ENCODE peak calls at places on chromosomes 3 and 15, in six cellular contexts. K, R, W, T, P and M are unnamed samples.

GRCh38 chr15:44591326-44591725 is 54.4 kb downstream of the EIF3J start:
- DNase-seq in K (no peak), T (no peak), W (no peak), P (peak; percentile 81), R (no peak), M (no peak)

GRCh38 chr3:50164984-50165383 is 9.9 kb downstream of the SEMA3F start:
- DNase-seq in W (no peak), P (no peak), T (no peak), R (no peak), K (no peak), M (no peak)

GRCh38 chr3:16370872-16371740 is 106.1 kb downstream of the OXNAD1 start:
- DNase-seq in W (no peak), K (no peak), P (peak; percentile 25), T (no peak), R (no peak), M (no peak)

GRCh38 chr3:108012304-108012703 is 78.5 kb downstream of the CD47 start:
- DNase-seq in W (no peak), K (no peak), R (no peak), T (no peak), P (no peak), M (no peak)

GRCh38 chr15:63402498-63403253 is 21.0 kb upstream of the CA12 start:
- DNase-seq in R (no peak), K (no peak), T (no peak), W (no peak), P (peak; percentile 46), M (no peak)

GRCh38 chr3:124217542-124217941 is 225.6 kb upstream of the ROPN1 start:
- DNase-seq in W (no peak), K (no peak), P (peak; percentile 86), T (peak; percentile 66), R (no peak), M (peak; percentile 52)

GRCh38 chr3:45871834-45872233 is 14.5 kb upstream of the CCR9 start:
- DNase-seq in K (no peak), W (no peak), P (no peak), R (no peak), T (no peak), M (no peak)

GRCh38 chr3:141303481-141304223 is 64.7 kb upstream of the ZBTB38 start:
- DNase-seq in P (peak; percentile 83), K (no peak), R (peak; percentile 61), T (peak; percentile 65), W (no peak), M (peak; percentile 81)

GRCh38 chr3:11470031-11470853 is 173.5 kb downstream of the VGLL4 start:
- DNase-seq in R (no peak), T (no peak), K (no peak), P (peak; percentile 11), W (no peak), M (no peak)

GRCh38 chr3:195224980-195225580 is 45.9 kb downstream of the XXYLT1 start:
- DNase-seq in R (peak; percentile 32), P (no peak), W (peak; percentile 12), T (no peak), K (peak; percentile 18), M (no peak)

GRCh38 chr3:197354195-197355059 is 56.0 kb upstream of the DLG1 start:
- DNase-seq in W (no peak), P (no peak), K (peak; percentile 65), T (no peak), R (no peak), M (no peak)

GRCh38 chr3:55897573-55898224 is 410.6 kb upstream of the WNT5A start:
- DNase-seq in R (no peak), T (no peak), K (no peak), P (peak; percentile 37), W (no peak), M (no peak)

GRCh38 chr15:36903195-36903594 is 197.2 kb downstream of the MEIS2 start:
- DNase-seq in R (no peak), K (no peak), W (no peak), P (no peak), T (no peak), M (no peak)

GRCh38 chr3:188097786-188098185 is 56.2 kb upstream of the LPP start:
- DNase-seq in P (no peak), W (no peak), T (no peak), R (no peak), K (no peak), M (no peak)

GRCh38 chr3:118802325-118803095 is 232.1 kb downstream of the IGSF11 start:
- DNase-seq in K (no peak), T (no peak), R (no peak), P (no peak), W (no peak), M (no peak)

GRCh38 chr3:119279101-119279554 is 15.1 kb upstream of the ARHGAP31 start:
- DNase-seq in R (no peak), K (peak; percentile 81), P (no peak), W (no peak), T (peak; percentile 25), M (no peak)

GRCh38 chr15:38692789-38693062 is 128.1 kb upstream of the RASGRP1 start:
- DNase-seq in T (no peak), R (no peak), K (no peak), W (no peak), P (no peak), M (no peak)

GRCh38 chr15:91223902-91224301 is 123.8 kb downstream of the SV2B start:
- DNase-seq in T (no peak), K (no peak), R (no peak), W (no peak), P (no peak), M (no peak)

GRCh38 chr3:188294823-188295487 is 141.0 kb downstream of the LPP start:
- DNase-seq in P (peak; percentile 89), W (no peak), R (no peak), K (no peak), T (peak; percentile 71), M (peak; percentile 80)

GRCh38 chr15:82046668-82047492 is 1.1 kb upstream of the MEX3B start:
- DNase-seq in P (peak; percentile 88), K (peak; percentile 96), W (peak; percentile 89), T (peak; percentile 87), R (peak; percentile 85), M (peak; percentile 36)

GRCh38 chr15:23548071-23548470 is 17.4 kb upstream of the MKRN3 start:
- DNase-seq in K (no peak), T (no peak), R (no peak), W (no peak), P (no peak), M (no peak)

GRCh38 chr3:138078901-138079344 is 36.5 kb downstream of the DZIP1L start:
- DNase-seq in T (peak; percentile 22), K (no peak), P (peak; percentile 94), R (no peak), W (no peak), M (peak; percentile 65)

GRCh38 chr3:187748050-187748481 is 2.8 kb upstream of the BCL6 start:
- DNase-seq in T (peak; percentile 92), P (peak; percentile 79), W (peak; percentile 93), K (peak; percentile 92), R (peak; percentile 96), M (no peak)

GRCh38 chr3:129936757-129937156 is 37.8 kb upstream of the TRH start:
- DNase-seq in K (no peak), P (peak; percentile 70), R (peak; percentile 61), T (peak; percentile 54), W (no peak), M (peak; percentile 19)

GRCh38 chr15:69392352-69392751 is 21.8 kb upstream of the KIF23 start:
- DNase-seq in T (no peak), W (no peak), R (peak; percentile 47), K (no peak), P (no peak), M (no peak)

GRCh38 chr3:177610677-177611654 is 413.7 kb upstream of the TBL1XR1 start:
- DNase-seq in T (no peak), R (no peak), W (no peak), P (no peak), K (no peak), M (no peak)

GRCh38 chr15:63232943-63233342 is 43.5 kb downstream of the RAB8B start:
- DNase-seq in P (peak; percentile 57), T (no peak), R (no peak), K (no peak), W (no peak), M (no peak)

GRCh38 chr3:143825513-143825912 is 22.8 kb downstream of the SLC9A9 start:
- DNase-seq in R (no peak), K (no peak), W (no peak), T (no peak), P (no peak), M (no peak)

GRCh38 chr3:133361011-133361410 is 38.8 kb upstream of the BFSP2 start:
- DNase-seq in W (no peak), P (peak; percentile 69), T (no peak), K (no peak), R (no peak), M (no peak)

DNA sequence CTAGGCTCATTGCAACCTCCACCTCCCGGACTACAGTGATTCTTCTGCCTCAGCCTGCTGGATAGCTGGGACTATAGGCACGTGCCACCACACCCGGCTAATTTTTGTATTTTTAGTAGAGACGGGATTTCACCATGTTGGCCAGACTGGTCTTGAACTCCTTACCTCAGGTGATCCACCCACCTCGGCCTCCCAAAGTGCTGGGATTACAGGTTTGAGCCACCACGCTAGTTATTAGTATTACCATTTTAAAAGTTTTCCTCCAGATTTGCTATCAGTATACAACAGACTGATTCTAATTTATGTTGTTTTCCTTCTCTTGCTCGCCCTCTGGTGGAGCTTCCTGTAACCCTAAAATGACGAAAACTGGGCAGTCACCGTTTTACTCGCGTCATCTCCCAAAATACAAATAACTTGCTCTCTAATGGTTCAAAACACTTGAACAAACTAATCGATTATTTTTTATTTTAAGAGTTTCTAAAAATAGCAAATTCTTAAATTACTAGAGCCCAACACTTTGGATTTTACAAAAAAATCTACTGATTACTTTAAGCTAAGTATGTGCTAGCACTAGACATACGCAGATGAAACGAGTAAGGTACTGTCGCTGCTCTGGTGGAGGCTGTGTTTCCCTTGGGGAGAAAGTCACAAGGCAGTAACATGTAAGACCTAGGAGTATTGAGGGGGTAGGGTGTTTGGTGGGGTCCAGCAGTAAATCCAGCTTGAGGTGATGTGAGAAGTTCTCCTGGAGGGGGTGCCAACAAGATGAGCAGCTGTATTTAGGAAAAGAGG is 203.3 kb downstream of the MBNL1 start:
- DNase-seq in W (peak; percentile 62), R (peak; percentile 80), T (peak; percentile 68), P (peak; percentile 60), K (no peak), M (peak; percentile 33)
- H3K4me3 ChIP-seq in W (peak overlapping the region; percentile 43), R (peak overlapping the region; percentile 28), T (no peak overlapping the region), P (no peak overlapping the region), K (peak overlapping the region; percentile 32), M (no peak overlapping the region)

GRCh38 chr15:84747423-84748273 is 744 bp upstream of the ZNF592 start:
- DNase-seq in P (peak; percentile 73), T (peak; percentile 81), K (peak; percentile 93), R (peak; percentile 83), W (peak; percentile 72), M (no peak)
- TF ChIP-seq CTCF in P (no peak), T (no peak), K (no peak), R (no peak), W (peak; percentile 20), M (no peak)

GRCh38 chr3:8501388-8502131 is at the start of gene LMCD1:
- DNase-seq in W (peak; percentile 98), T (peak; percentile 96), P (peak; percentile 95), R (peak; percentile 97), K (peak; percentile 96), M (peak; percentile 72)
- H3K4me3 ChIP-seq in W (peak within 1 kb of the TSS; percentile 77), T (peak within 1 kb of the TSS; percentile 23), P (peak within 1 kb of the TSS; percentile 51), R (peak within 1 kb of the TSS; percentile 51), K (peak within 1 kb of the TSS; percentile 57), M (peak within 1 kb of the TSS; percentile 45)

DNA sequence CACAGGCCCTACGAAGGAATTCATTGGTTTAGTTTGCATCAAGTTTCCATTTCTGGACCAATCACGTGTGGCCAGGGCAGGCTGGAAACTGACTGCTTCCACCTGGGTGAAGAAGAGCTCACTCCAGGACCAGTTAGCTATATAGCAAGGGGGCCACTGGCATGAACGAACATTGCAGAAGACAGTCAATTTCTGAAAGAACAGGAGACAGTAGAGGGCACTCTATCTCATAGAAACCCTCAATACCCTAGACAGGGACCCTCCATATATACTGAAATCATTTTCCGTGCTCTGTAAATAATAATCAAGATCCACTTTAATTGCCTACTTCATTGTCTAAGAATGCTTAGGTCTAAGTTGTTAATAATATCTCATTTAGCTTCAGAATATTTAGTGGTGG is 215.6 kb downstream of the CADPS start:
- DNase-seq in T (no peak), R (no peak), K (no peak), W (no peak), P (no peak), M (no peak)
- TF ChIP-seq CTCF in T (no peak), R (no peak), K (no peak), W (no peak), P (no peak), M (no peak)